ENCODE peak calls at places on chromosomes 4 and X, in eight cellular contexts. I is neural progenitor cell, M is HCT116, Z is PC-9, X is breast epithelium, S is heart right ventricle, C is gastrocnemius medialis, Q is H1. L is an unnamed sample.

GRCh38 chrX:109818921-109819320 is 85.9 kb upstream of the ACSL4 start:
- DNase-seq in I (peak; percentile 29), M (no peak), Z (no peak), X (no peak), S (no peak), C (no peak), Q (no peak), L (no peak)

GRCh38 chr4:173485164-173485563 is 44.9 kb downstream of the HAND2 start:
- DNase-seq in I (no peak), M (no peak), Z (no peak), X (no peak), S (no peak), C (no peak), Q (no peak), L (no peak)

GRCh38 chrX:131671714-131672113 is 127.8 kb downstream of the OR13H1 start:
- DNase-seq in I (no peak), M (no peak), Z (no peak), X (no peak), S (no peak), C (no peak), Q (no peak), L (no peak)

GRCh38 chrX:115192244-115192700 is 3.1 kb downstream of the RBMXL3 start:
- DNase-seq in I (no peak), M (no peak), Z (no peak), X (no peak), S (no peak), C (no peak), Q (no peak), L (no peak)

GRCh38 chrX:72018277-72019112 is 107.8 kb downstream of the NHSL2 start:
- DNase-seq in I (peak; percentile 89), M (peak; percentile 55), Z (peak; percentile 66), X (peak; percentile 84), S (peak; percentile 86), C (peak; percentile 86), Q (peak; percentile 43), L (peak; percentile 57)

GRCh38 chrX:646796-647195 is 16.2 kb downstream of the SHOX start:
- DNase-seq in I (no peak), M (no peak), Z (no peak), X (no peak), S (no peak), C (no peak), Q (no peak), L (no peak)

GRCh38 chr4:114607086-114607485 is 8.5 kb downstream of the UGT8 start:
- DNase-seq in I (no peak), M (no peak), Z (no peak), X (no peak), S (no peak), C (no peak), Q (no peak), L (no peak)

GRCh38 chr4:41878170-41878941 is 56.9 kb upstream of the TMEM33 start:
- DNase-seq in I (peak; percentile 59), M (no peak), Z (no peak), X (no peak), S (no peak), C (no peak), Q (no peak), L (no peak)

GRCh38 chr4:177313263-177313662 is 3.6 kb downstream of the NEIL3 start:
- DNase-seq in I (no peak), M (no peak), Z (no peak), X (no peak), S (no peak), C (no peak), Q (no peak), L (no peak)

GRCh38 chr4:48227662-48228061 is 42.0 kb downstream of the TEC start:
- DNase-seq in I (no peak), M (no peak), Z (no peak), X (no peak), S (no peak), C (no peak), Q (no peak), L (no peak)

GRCh38 chrX:127030011-127030738 is 210.6 kb downstream of the PRR32 start:
- DNase-seq in I (no peak), M (no peak), Z (no peak), X (no peak), S (no peak), C (no peak), Q (no peak), L (no peak)

GRCh38 chr4:164383187-164384181 is 370.4 kb upstream of the SMIM31 start:
- DNase-seq in I (peak; percentile 86), M (no peak), Z (no peak), X (no peak), S (peak; percentile 10), C (no peak), Q (peak; percentile 49), L (no peak)

GRCh38 chrX:10620121-10620699 is at the start of gene MID1:
- DNase-seq in I (peak; percentile 89), M (peak; percentile 55), Z (peak; percentile 75), X (peak; percentile 54), S (peak; percentile 64), C (peak; percentile 48), Q (no peak), L (no peak)

GRCh38 chrX:134173541-134174272 is 63.3 kb upstream of the CCDC160 start:
- DNase-seq in I (peak; percentile 77), M (no peak), Z (no peak), X (no peak), S (no peak), C (no peak), Q (no peak), L (no peak)

GRCh38 chr4:179843370-179843769 is 2399.8 kb upstream of the TENM3 start:
- DNase-seq in I (peak; percentile 66), M (no peak), Z (no peak), X (no peak), S (no peak), C (no peak), Q (no peak), L (no peak)

DNA sequence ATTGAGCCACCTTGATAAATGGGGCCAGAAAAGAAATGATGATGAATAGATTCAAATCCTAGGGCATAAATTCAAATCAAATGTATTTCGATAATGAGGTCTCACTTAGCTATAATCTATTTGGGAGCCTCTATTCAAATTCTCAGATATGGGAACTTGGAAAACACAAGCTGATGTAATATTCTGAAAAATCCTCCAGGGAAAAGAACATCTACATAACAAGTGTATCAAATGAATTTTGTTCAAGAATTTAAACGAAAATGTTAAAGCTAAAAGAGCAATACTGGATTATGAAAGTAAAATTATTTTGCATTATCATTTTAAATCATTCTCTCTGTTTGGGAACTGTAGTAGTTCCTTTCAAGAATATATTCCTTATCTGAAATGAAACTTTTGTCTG is 38.9 kb upstream of the RAP1GDS1 start:
- DNase-seq in I (no peak), M (no peak), Z (no peak), X (no peak), S (no peak), C (no peak), Q (no peak), L (no peak)
- H3K27me3 ChIP-seq in I (no peaks in the 10 kb centered on the region), M (no peaks in the 10 kb centered on the region), Z (no peaks in the 10 kb centered on the region), X (no peaks in the 10 kb centered on the region), S (no peaks in the 10 kb centered on the region), C (no peaks in the 10 kb centered on the region), Q (no peaks in the 10 kb centered on the region), L (no peaks in the 10 kb centered on the region)

DNA sequence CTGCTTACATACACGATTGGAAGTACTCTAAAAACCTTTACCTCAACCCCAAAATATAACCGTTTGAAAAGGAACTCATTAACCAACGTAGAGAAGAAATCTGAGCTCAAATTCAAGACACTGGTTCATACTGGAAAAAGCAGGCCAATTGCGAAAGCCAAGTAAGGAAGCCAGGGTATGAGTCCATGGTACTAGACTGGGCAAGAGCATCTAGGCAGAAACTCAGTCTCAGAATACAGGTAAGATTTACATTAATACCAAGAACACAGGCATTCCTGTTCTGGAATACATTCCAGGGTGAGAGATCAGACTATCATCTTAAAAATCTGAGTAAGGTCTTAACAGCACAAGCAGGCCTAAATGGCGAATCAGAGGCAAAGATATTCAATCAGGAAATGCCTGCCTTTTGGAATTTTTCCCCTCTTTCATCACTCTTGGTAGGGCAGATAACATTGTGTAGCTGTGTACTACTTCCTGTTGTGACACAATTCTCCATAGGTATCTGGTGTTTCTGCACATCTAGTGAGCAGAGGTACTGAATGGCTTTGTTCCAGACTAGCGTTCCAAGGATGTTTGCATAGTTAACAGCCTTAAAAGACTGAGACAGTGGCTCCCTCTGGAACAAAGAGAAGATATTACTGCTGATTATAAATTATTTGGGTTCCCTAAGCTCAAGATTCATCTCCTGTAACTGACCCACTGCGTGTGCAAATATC is 311.3 kb downstream of the PCDH19 start:
- DNase-seq in I (no peak), M (no peak), Z (no peak), X (no peak), S (no peak), C (no peak), Q (no peak), L (no peak)
- TF ChIP-seq CTCF in I (no peak), M (no peak), Z (no peak), X (no peak), S (no peak), C (no peak), Q (no peak), L (no peak)

GRCh38 chrX:47358387-47359065 is 11.9 kb upstream of the ZNF157 start:
- DNase-seq in I (no peak), M (no peak), Z (no peak), X (no peak), S (no peak), C (no peak), Q (no peak), L (no peak)
- H3K27ac ChIP-seq in I (no peak overlapping the region), M (no peak overlapping the region), Z (no peak overlapping the region), X (no peak overlapping the region), S (no peak overlapping the region), C (no peak overlapping the region), Q (no peak overlapping the region), L (no peak overlapping the region)

GRCh38 chrX:17596546-17597205 is 140.6 kb upstream of the SCML1 start:
- DNase-seq in I (no peak), M (no peak), Z (no peak), X (no peak), S (no peak), C (no peak), Q (no peak), L (no peak)

GRCh38 chrX:17595456-17596035 is 141.7 kb upstream of the SCML1 start:
- DNase-seq in I (no peak), M (no peak), Z (peak; percentile 91), X (no peak), S (no peak), C (no peak), Q (no peak), L (no peak)

GRCh38 chrX:17601816-17602215 is 135.5 kb upstream of the SCML1 start:
- DNase-seq in I (no peak), M (no peak), Z (no peak), X (no peak), S (no peak), C (no peak), Q (no peak), L (no peak)

GRCh38 chrX:17596051-17596450 is 141.2 kb upstream of the SCML1 start:
- DNase-seq in I (no peak), M (no peak), Z (no peak), X (no peak), S (no peak), C (no peak), Q (no peak), L (no peak)

DNA sequence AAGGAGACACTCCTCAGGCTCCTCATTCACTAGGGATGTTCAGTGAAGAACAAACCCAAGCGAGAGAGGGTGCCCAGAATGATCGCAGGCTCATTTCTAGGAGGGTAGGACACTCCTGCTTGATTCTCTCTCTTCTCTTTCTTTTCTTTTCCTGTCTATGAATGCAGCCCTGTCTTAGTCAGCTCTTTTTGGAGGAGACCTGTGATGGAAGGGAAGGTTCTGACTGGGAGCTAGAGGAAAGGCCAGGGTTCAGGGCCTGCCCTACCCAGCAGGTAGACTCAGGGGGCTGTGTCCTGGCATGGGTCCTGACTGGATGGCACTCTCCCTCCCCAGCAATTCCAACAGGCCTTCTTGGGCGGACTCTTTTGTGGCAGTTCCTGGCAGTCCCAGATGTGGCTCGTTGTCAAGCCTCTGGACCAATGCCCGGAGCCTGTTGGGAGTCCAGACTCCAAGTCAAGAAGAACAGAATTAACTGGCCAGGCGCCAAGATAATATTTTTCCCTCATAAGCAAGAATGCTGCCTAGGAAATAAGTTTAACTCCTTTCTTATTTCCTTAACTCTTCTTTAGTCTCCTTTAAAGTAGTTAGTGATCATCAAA is 139.4 kb upstream of the SCML1 start:
- DNase-seq in I (no peak), M (no peak), Z (no peak), X (peak; percentile 68), S (peak; percentile 77), C (peak; percentile 41), Q (no peak), L (no peak)
- H3K27me3 ChIP-seq in I (no peaks in the 10 kb centered on the region), M (no peaks in the 10 kb centered on the region), Z (no peaks in the 10 kb centered on the region), X (peaks cover 30% of the 10 kb centered on the region), S (no peaks in the 10 kb centered on the region), C (no peaks in the 10 kb centered on the region), Q (no peaks in the 10 kb centered on the region), L (no peaks in the 10 kb centered on the region)

L was measured in AG04450.